ENCODE peak calls at places on chromosomes 1 and 21, in four cellular contexts. Z, B, N and V are unnamed samples.

GRCh38 chr1:150192012-150192411 is 42.3 kb downstream of the PLEKHO1 start:
- DNase-seq in Z (no peak), B (no peak), N (no peak), V (no peak)

GRCh38 chr21:24910591-24910990 is 696.7 kb downstream of the MRPL39 start:
- DNase-seq in Z (no peak), B (no peak), N (no peak), V (no peak)

GRCh38 chr21:45132841-45133573 is 58.6 kb downstream of the ADARB1 start:
- DNase-seq in Z (no peak), B (no peak), N (no peak), V (no peak)

GRCh38 chr1:109615879-109616278 is 3.5 kb downstream of the GNAT2 start:
- DNase-seq in Z (no peak), B (peak; percentile 45), N (no peak), V (no peak)

GRCh38 chr1:160855181-160855981 is 7.3 kb downstream of the CD244 start:
- DNase-seq in Z (no peak), B (no peak), N (no peak), V (no peak)

GRCh38 chr1:234533975-234534876 is 55.2 kb upstream of the TARBP1 start:
- DNase-seq in Z (peak; percentile 99), B (no peak), N (no peak), V (peak; percentile 99)

GRCh38 chr1:159653201-159653600 is 61.2 kb downstream of the CRP start:
- DNase-seq in Z (no peak), B (no peak), N (no peak), V (no peak)

GRCh38 chr1:87757700-87758099 is 429.0 kb downstream of the LMO4 start:
- DNase-seq in Z (no peak), B (no peak), N (no peak), V (no peak)

GRCh38 chr1:230247921-230248778 is 178.0 kb downstream of the PGBD5 start:
- DNase-seq in Z (no peak), B (no peak), N (no peak), V (no peak)

GRCh38 chr1:230248876-230249275 is 177.3 kb downstream of the PGBD5 start:
- DNase-seq in Z (no peak), B (no peak), N (no peak), V (no peak)

GRCh38 chr1:230251644-230252191 is 174.4 kb downstream of the PGBD5 start:
- DNase-seq in Z (no peak), B (no peak), N (peak; percentile 22), V (no peak)

GRCh38 chr1:230250676-230251075 is 175.5 kb downstream of the PGBD5 start:
- DNase-seq in Z (peak; percentile 54), B (no peak), N (peak; percentile 43), V (no peak)

GRCh38 chr1:230250061-230250460 is 176.1 kb downstream of the PGBD5 start:
- DNase-seq in Z (peak; percentile 32), B (no peak), N (no peak), V (no peak)
- H3K4me3 ChIP-seq in Z (no peak overlapping the region), B (no peak overlapping the region), N (no peak overlapping the region), V (no peak overlapping the region)

GRCh38 chr1:202034149-202034682 is 23.8 kb downstream of the ELF3 start:
- DNase-seq in Z (no peak), B (no peak), N (no peak), V (no peak)
- H3K4me3 ChIP-seq in Z (no peak overlapping the region), B (no peak overlapping the region), N (no peak overlapping the region), V (no peak overlapping the region)

DNA sequence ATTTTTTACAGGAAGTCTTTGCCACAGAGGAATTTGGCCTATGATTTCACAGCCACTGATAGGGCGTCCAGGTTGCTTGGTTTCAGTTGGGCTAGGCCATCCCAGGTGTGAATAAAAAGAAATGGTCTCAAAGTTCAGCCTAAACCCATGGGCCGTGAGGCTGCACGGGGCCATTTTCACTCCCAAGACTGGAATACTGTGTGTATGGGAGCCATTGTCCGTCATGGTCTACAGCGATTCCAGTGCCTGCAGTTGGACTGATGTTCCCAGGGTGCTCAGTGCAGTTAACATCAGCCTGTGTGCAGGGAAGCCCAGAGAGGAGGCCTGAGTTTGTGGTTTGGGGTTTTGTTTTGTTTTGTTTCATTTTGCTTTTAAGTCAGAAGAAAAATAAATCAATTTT is 133.2 kb downstream of the ADSS2 start:
- DNase-seq in Z (no peak), B (no peak), N (no peak), V (no peak)
- H3K4me3 ChIP-seq in Z (no peak overlapping the region), B (no peak overlapping the region), N (no peak overlapping the region), V (no peak overlapping the region)

DNA sequence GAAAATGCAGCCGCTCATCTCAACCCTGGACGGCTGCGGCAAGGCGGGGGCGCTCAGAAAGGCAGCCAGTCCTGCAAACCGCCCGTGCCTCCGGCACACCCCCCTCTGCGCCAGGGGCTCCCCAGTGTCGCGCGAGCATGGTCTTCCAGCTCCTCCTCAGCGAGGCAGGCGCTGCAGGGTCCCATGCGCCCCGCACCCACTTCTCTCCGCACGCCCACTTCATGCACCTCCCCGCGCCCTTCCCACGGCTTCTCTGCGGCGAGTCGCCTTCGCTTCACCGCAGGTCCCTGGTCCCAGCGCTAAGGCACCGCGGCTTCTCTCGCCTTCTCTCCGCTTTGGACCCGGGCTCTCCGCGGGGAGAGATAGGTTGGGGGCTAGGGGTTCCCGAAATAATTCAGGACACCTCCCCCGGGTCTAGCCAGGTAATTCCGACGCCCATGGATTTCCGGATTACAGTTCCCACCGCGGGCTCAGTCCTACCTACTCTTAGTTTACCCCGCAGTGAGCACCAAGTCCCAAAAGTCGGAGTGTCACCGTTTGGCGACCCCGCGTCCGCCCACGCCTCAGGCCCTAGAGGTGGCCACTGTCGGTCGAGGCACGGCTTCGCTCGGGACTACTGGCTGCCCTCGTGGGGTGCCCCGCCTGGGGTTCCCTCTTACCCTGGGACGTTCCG is 67.5 kb downstream of the SYT2 start:
- DNase-seq in Z (no peak), B (no peak), N (peak; percentile 56), V (no peak)
- H3K4me3 ChIP-seq in Z (no peak overlapping the region), B (peak overlapping the region; percentile 38), N (peak overlapping the region; percentile 95), V (peak overlapping the region; percentile 45)

DNA sequence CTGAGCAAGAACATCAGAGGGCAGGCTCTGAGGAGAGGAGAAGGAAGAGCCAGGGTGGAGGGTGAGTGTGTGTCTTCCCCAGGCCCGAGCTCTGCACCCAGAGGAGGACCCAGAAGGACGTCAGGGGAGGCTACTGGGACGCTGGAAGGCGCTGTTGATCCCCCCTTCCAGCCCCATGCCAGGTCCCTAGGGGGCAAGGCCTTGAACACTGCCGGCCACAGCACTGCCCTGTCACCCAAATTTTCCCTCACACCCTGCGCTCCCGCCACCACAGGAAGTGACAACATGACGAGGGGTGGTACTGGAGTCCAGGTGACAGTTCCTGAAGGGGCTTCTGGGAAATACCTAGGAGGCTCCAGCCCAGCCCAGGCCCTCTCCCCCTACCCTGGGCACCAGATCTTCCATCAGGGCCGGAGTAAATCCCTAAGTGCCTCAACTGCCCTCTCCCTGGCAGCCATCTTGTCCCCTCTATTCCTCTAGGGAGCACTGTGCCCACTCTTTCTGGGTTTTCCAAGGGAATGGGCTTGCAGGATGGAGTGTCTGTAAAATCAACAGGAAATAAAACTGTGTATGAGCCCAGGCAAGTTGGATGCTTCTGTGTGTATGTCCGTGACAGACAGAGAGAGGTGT is 17.1 kb downstream of the BCAN start:
- DNase-seq in Z (no peak), B (no peak), N (no peak), V (no peak)
- H3K4me3 ChIP-seq in Z (no peak overlapping the region), B (no peak overlapping the region), N (no peak overlapping the region), V (no peak overlapping the region)

DNA sequence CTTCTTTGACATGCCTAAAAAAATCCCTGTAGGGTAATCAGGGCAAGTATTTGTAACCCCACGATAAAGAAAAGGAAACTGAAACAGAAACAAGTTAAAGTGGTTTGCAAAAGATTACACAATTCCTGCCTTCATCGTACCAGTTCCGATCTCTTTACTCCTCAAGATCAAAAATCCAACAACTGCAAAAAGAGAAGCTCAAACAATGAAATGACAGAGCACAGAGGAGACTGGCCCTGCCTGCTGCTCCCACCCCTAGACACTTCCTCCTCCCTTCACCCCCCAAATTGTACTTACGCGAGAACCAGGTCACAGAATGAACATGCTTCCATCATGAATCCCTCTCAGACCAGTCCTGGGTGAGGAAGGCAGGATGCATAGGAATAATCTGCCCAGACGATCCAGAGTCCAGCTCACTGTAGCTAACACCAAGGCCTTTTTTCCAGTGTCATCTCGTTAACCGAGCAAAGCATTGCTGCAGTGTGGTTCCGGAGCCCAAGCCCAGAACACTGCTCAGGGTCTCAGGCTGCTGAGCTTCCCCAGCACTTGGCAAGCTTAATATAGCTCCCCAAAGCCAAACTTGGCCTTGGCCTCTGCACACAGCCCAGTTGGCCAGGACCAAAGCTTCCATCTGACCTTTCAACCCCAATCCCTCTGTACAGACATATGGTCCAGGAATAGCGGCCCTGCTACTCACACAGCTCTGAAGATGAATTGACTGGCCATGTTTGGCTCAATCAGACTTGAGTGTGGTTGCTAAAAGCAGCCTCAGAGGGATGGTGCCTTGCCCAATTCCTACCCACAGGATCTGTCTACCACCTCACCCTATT is 20.3 kb downstream of the RXRG start:
- DNase-seq in Z (no peak), B (peak; percentile 33), N (no peak), V (no peak)
- H3K4me3 ChIP-seq in Z (no peak overlapping the region), B (peak overlapping the region; percentile 41), N (no peak overlapping the region), V (peak overlapping the region; percentile 18)

GRCh38 chr1:203744008-203744972 is 20.7 kb upstream of the LAX1 start:
- DNase-seq in Z (peak; percentile 76), B (peak; percentile 39), N (peak; percentile 74), V (peak; percentile 58)
- H3K4me3 ChIP-seq in Z (no peak overlapping the region), B (peak overlapping the region; percentile 41), N (no peak overlapping the region), V (no peak overlapping the region)

GRCh38 chr1:244815600-244816099 is 19.8 kb upstream of the COX20 start:
- DNase-seq in Z (no peak), B (no peak), N (peak; percentile 87), V (no peak)
- H3K4me3 ChIP-seq in Z (no peak overlapping the region), B (no peak overlapping the region), N (peak overlapping the region; percentile 51), V (peak overlapping the region; percentile 9)